ENCODE peak calls at places on chromosomes 13 and 19, in eight cellular contexts. H, F, R, I, T, D, Z and U are unnamed samples.

GRCh38 chr13:114256547-114256946 is 21.9 kb downstream of the CDC16 start:
- DNase-seq in H (no peak), F (no peak), R (no peak), I (no peak), T (no peak), D (no peak), Z (no peak), U (no peak)

GRCh38 chr19:39125554-39126311 is at the start of gene PAK4:
- DNase-seq in H (peak; percentile 96), F (peak; percentile 96), R (peak; percentile 99), I (peak; percentile 96), T (peak; percentile 96), D (peak; percentile 92), Z (peak; percentile 99), U (peak; percentile 99)

GRCh38 chr13:75299913-75300862 is 181.8 kb downstream of the TBC1D4 start:
- DNase-seq in H (peak; percentile 36), F (peak; percentile 46), R (no peak), I (no peak), T (peak; percentile 42), D (peak; percentile 55), Z (no peak), U (no peak)

GRCh38 chr13:49113526-49114286 is 106.4 kb upstream of the MLNR start:
- DNase-seq in H (peak; percentile 21), F (peak; percentile 82), R (peak; percentile 7), I (no peak), T (peak; percentile 68), D (peak; percentile 83), Z (no peak), U (no peak)

GRCh38 chr13:98155475-98156111 is 12.7 kb downstream of the FARP1 start:
- DNase-seq in H (peak; percentile 45), F (peak; percentile 91), R (no peak), I (no peak), T (peak; percentile 87), D (peak; percentile 69), Z (no peak), U (no peak)

GRCh38 chr13:46495066-46495465 is 57.9 kb upstream of the LRCH1 start:
- DNase-seq in H (no peak), F (no peak), R (no peak), I (no peak), T (no peak), D (no peak), Z (no peak), U (no peak)

GRCh38 chr13:69720278-69720983 is 387.2 kb upstream of the ATXN8OS start:
- DNase-seq in H (peak; percentile 38), F (no peak), R (no peak), I (no peak), T (no peak), D (no peak), Z (no peak), U (no peak)

GRCh38 chr13:73428706-73429105 is 369.9 kb downstream of the KLF5 start:
- DNase-seq in H (peak; percentile 34), F (no peak), R (no peak), I (no peak), T (no peak), D (no peak), Z (no peak), U (no peak)

GRCh38 chr13:67117010-67117550 is 113.1 kb downstream of the PCDH9 start:
- DNase-seq in H (no peak), F (no peak), R (peak; percentile 64), I (no peak), T (no peak), D (no peak), Z (no peak), U (no peak)

GRCh38 chr13:36329355-36329754 is 16.8 kb downstream of the SPART start:
- DNase-seq in H (no peak), F (peak; percentile 46), R (no peak), I (no peak), T (peak; percentile 77), D (no peak), Z (no peak), U (no peak)

GRCh38 chr19:49542446-49542845 is 14.6 kb downstream of the RCN3 start:
- DNase-seq in H (no peak), F (no peak), R (no peak), I (no peak), T (no peak), D (no peak), Z (no peak), U (no peak)

GRCh38 chr13:107969551-107969950 is 245.8 kb downstream of the LIG4 start:
- DNase-seq in H (no peak), F (no peak), R (no peak), I (no peak), T (no peak), D (no peak), Z (no peak), U (no peak)

GRCh38 chr19:35766571-35767104 is 8.7 kb downstream of the PROSER3 start:
- DNase-seq in H (no peak), F (no peak), R (no peak), I (no peak), T (no peak), D (no peak), Z (peak; percentile 49), U (no peak)

DNA sequence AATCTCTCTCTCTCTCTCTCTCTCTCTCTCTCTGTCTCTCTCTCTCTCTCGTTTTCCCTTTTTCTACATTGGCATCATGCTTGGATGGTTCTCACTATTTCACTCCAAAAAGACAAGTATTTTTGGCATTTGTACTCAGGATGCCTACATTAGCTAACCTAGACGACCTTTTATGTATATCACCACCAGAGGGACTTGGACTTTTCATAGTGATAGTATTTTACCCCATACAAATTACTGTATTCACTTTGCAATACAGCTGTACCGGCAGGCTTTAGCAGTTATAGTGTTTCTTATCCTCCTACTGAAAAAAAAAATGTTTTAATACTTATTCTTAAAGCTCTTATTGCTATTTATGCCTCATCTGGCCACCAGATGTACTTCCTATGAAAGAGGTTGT is 687.2 kb upstream of the KLHL1 start:
- DNase-seq in H (peak; percentile 5), F (no peak), R (no peak), I (no peak), T (peak; percentile 26), D (no peak), Z (no peak), U (no peak)
- TF ChIP-seq CTCF in H (peak; percentile 41), F (no peak), R (peak; percentile 27), I (no peak), T (no peak), D (no peak), Z (peak; percentile 60), U (no peak)

DNA sequence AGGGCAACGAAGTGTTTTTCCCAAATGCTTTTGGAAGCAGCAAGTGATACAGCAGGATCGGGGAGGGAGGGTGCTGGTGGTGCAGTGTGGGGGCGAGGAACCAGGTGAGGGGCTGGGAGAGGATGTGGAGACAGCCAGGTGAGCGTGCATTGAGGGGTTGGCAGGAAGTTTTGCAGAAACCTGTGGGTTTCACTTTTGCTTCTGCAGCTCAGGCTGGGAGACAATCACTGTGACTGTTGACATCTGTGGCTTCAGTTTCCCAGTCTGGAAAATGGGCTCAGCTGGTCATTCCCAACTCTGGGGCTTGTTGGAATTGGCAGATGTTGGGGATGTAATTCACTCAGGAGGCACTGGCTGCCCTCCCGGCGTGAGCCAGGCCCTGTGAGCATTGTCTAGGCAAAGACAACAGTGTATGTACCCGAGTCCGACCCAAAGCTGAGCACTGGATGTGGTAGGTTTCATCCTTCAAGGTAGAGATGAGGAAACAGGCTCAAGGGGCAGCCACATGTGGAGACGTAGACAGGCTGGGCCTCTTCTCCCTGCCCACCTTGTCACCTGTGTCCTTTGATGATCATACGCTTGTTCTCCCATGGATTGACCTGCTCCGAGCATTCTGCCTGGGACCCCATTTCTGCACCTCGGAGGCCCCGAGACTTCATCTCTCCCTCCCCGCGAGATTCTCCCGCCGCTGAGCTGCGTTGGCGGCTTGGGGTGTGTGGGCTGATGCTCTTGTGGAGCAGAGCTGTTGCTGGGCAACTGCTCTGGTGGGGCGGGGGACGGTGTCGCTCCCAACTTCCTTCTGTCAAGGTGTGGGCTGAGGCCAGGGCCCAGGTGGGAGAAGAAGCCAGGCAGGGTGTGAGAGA is 21.9 kb downstream of the MAST3 start:
- DNase-seq in H (no peak), F (no peak), R (no peak), I (no peak), T (no peak), D (no peak), Z (no peak), U (no peak)
- H3K4me3 ChIP-seq in H (no peak overlapping the region), F (no peak overlapping the region), R (no peak overlapping the region), I (no peak overlapping the region), T (no peak overlapping the region), D (no peak overlapping the region), Z (no peak overlapping the region), U (no peak overlapping the region)

GRCh38 chr19:2288010-2288742 is 6.2 kb upstream of the PEAK3 start:
- DNase-seq in H (no peak), F (no peak), R (no peak), I (no peak), T (no peak), D (no peak), Z (no peak), U (no peak)

GRCh38 chr19:2288743-2289713 is 7.1 kb upstream of the PEAK3 start:
- DNase-seq in H (no peak), F (no peak), R (no peak), I (no peak), T (no peak), D (no peak), Z (no peak), U (no peak)

GRCh38 chr19:2290441-2291184 is 8.6 kb upstream of the PEAK3 start:
- DNase-seq in H (no peak), F (no peak), R (peak; percentile 50), I (no peak), T (no peak), D (no peak), Z (peak; percentile 80), U (no peak)

GRCh38 chr19:2289714-2290435 is 7.9 kb upstream of the PEAK3 start:
- DNase-seq in H (no peak), F (no peak), R (peak; percentile 53), I (no peak), T (no peak), D (no peak), Z (peak; percentile 70), U (peak; percentile 84)

DNA sequence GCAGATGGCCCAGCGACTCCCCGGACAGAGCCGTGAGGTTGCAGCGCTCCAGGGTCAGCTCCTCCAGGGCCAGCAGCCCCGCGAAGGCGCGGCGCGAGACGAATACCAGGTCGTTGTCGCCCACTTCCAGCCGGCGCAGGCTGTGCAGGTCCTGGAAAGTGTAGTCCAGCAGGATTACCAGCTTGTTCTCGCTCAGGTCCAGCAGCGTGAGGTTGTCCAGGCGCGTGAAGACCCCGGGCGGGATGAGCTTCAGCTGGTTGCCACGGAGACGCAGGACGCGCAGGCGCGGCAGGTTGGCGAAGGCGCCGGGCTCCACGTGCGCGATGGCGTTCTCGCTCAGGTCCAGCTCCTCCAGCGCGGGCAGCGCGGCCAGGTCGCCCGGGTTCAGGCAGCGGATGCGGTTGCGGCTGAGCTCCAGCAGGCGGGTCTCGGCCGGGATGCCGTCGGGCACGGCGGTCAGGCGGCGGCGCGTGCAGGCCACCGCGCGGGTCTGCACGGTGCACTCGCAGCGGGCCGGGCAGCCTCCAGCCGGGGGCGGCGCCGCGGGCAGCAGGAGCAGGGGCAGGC is 9.3 kb upstream of the PEAK3 start:
- DNase-seq in H (no peak), F (no peak), R (peak; percentile 92), I (no peak), T (no peak), D (no peak), Z (peak; percentile 90), U (no peak)
- H3K9ac ChIP-seq in H (no peak overlapping the region), F (no peak overlapping the region), R (no peak overlapping the region), I (no peak overlapping the region), T (no peak overlapping the region), D (no peak overlapping the region), Z (no peak overlapping the region), U (no peak overlapping the region)

DNA sequence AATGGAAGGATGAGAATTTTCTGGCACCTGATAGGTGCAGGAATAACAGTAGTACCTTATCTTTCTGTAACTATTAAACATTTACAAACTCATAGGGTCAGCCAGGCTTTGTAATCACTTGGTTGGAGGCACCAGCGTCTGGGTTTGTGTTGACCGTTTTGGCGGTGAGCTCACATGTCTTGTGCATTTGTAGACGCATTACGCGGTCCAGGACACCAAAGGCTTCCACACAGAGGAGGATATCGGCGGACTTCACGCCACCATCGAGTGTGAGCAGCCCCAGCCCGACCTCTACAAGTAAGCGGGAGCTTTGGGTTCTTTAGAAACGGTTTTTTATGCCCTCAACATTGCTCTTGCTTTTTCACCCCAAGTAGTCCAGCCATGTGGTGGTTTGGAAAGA is 129.3 kb downstream of the ATP11A start:
- DNase-seq in H (no peak), F (no peak), R (no peak), I (no peak), T (no peak), D (no peak), Z (no peak), U (no peak)
- TF ChIP-seq CTCF in H (no peak), F (no peak), R (no peak), I (no peak), T (no peak), D (no peak), Z (no peak), U (no peak)